ENCODE peak calls at places on chromosomes 7 and 10, in five cellular contexts. D is activated CD8-positive, alpha-beta memory T cell treated with anti-CD3 and anti-CD28 coated beads for 48 hours; A is stimulated activated CD8-positive, alpha-beta memory T cell treated with anti-CD3 and anti-CD28 coated beads, Interleukin-4, amount 100 ng/mL, for 24 hours; L is A172; M is activated B cell treated with CpG ODN at 0.5 μM for 24 hours. Z is an unnamed sample.

GRCh38 chr7:137774793-137775201 is 72.0 kb downstream of the DGKI start:
- DNase-seq in M (no peak), A (no peak), L (peak), D (no peak), Z (no peak)

GRCh38 chr10:112262556-112262955 is 20.6 kb upstream of the TECTB start:
- DNase-seq in L (no peak), A (no peak), D (no peak), M (no peak), Z (no peak)

GRCh38 chr10:26543567-26544306 is 105.6 kb downstream of the APBB1IP start:
- DNase-seq in L (no peak), D (no peak), M (no peak), A (no peak), Z (no peak)

GRCh38 chr10:119658274-119658673 is 7.1 kb downstream of the BAG3 start:
- DNase-seq in L (peak), A (no peak), D (no peak), M (no peak), Z (no peak)

GRCh38 chr10:43265799-43266721 is 805 bp downstream of the RASGEF1A start:
- DNase-seq in M (no peak), L (no peak), A (no peak), D (no peak), Z (peak)

GRCh38 chr10:21083861-21084260 is 186.8 kb upstream of the NEBL start:
- DNase-seq in L (peak), D (no peak), A (no peak), M (no peak), Z (no peak)

GRCh38 chr10:69846252-69847000 is 44.7 kb downstream of the COL13A1 start:
- DNase-seq in M (no peak), L (no peak), D (no peak), A (no peak), Z (no peak)

GRCh38 chr10:95279042-95279820 is 11.6 kb downstream of the PDLIM1 start:
- DNase-seq in A (no peak), L (no peak), D (no peak), M (no peak), Z (no peak)

GRCh38 chr10:112832361-112832878 is 117.6 kb upstream of the TCF7L2 start:
- DNase-seq in A (no peak), D (no peak), L (peak), M (no peak), Z (no peak)

GRCh38 chr10:15167411-15168295 is 840 bp downstream of the NMT2 start:
- DNase-seq in L (peak), A (no peak), M (peak), D (peak), Z (peak)

GRCh38 chr7:132575987-132576722 is at the start of gene PLXNA4:
- DNase-seq in A (no peak), D (no peak), M (no peak), L (no peak), Z (no peak)

GRCh38 chr7:26399747-26400146 is 108.1 kb downstream of the SNX10 start:
- DNase-seq in A (no peak), M (no peak), D (no peak), L (no peak), Z (no peak)

GRCh38 chr7:45176886-45177731 is 19.5 kb downstream of the RAMP3 start:
- DNase-seq in L (no peak), M (no peak), D (no peak), A (no peak), Z (no peak)

GRCh38 chr7:33910756-33911155 is 5.4 kb downstream of the BMPER start:
- DNase-seq in L (no peak), M (no peak), A (no peak), D (no peak), Z (no peak)

GRCh38 chr10:96690755-96691730 is 29.3 kb downstream of the PIK3AP1 start:
- DNase-seq in L (peak), M (no peak), A (no peak), D (no peak), Z (no peak)

GRCh38 chr10:74585231-74586087 is 240.9 kb upstream of the KAT6B start:
- DNase-seq in L (no peak), M (no peak), A (peak), D (no peak), Z (no peak)

GRCh38 chr10:95509281-95509680 is 51.9 kb downstream of the SORBS1 start:
- DNase-seq in D (no peak), M (no peak), A (no peak), L (no peak), Z (no peak)

GRCh38 chr10:70909326-70909935 is 21.1 kb upstream of the PCBD1 start:
- DNase-seq in A (no peak), D (no peak), L (no peak), M (no peak), Z (no peak)

Z was measured in type B pancreatic cell.